ENCODE peak calls at places on chromosome 11, in five cellular contexts. U is IMR-90; R is activated T-helper 1 cell treated with anti-CD3 and anti-CD28 coated beads, Interleukin-12 subunit alpha, Interleukin-12 subunit beta, Interleukin-2, Interleukin-4 antibody, amounts not matched to agents 30 ng/mL and 10 ng/mL and 1 ng/mL, durations not matched to agents 14 hours and 24 hours and 36 hours; F is neural crest cell; S is DMS 273 treated with DMSO at 0.1 percent for 48 hours. L is an unnamed sample.

GRCh38 chr11:100689141-100689540 is 2.1 kb downstream of the ARHGAP42 start:
- DNase-seq in R (no peak), U (no peak), S (no peak), F (no peak), L (no peak)

GRCh38 chr11:373716-374551 is 4.6 kb downstream of the B4GALNT4 start:
- DNase-seq in F (peak), S (no peak), R (no peak), U (no peak), L (peak)

GRCh38 chr11:117685566-117685965 is 111.5 kb downstream of the DSCAML1 start:
- DNase-seq in S (no peak), R (no peak), U (no peak), F (no peak), L (no peak)

GRCh38 chr11:9512370-9513019 is 51.7 kb downstream of the ZNF143 start:
- DNase-seq in F (no peak), R (no peak), S (no peak), U (peak), L (no peak)

GRCh38 chr11:59416613-59417012 is 9.6 kb downstream of the OR5A2 start:
- DNase-seq in R (no peak), S (no peak), F (no peak), U (no peak), L (no peak)

GRCh38 chr11:44983786-44984185 is 33.1 kb upstream of the TP53I11 start:
- DNase-seq in R (no peak), F (no peak), S (no peak), U (no peak), L (no peak)

GRCh38 chr11:47551086-47551485 is 1.8 kb downstream of the CELF1 start:
- DNase-seq in S (no peak), F (no peak), R (no peak), U (peak), L (peak)

GRCh38 chr11:15967166-15967565 is 389.2 kb downstream of the SOX6 start:
- DNase-seq in F (no peak), S (no peak), U (no peak), R (no peak), L (peak)

GRCh38 chr11:14029971-14030531 is 67.5 kb downstream of the SPON1 start:
- DNase-seq in U (peak), S (peak), F (no peak), R (no peak), L (no peak)

GRCh38 chr11:12673601-12673923 is 659 bp upstream of the TEAD1 start:
- DNase-seq in S (no peak), F (no peak), U (no peak), R (no peak), L (peak)

L was measured in SK-MEL-5.